ENCODE peak calls at places on chromosome 10, in eight cellular contexts. One of them, this sample, is unnamed.

GRCh38 chr10:85978566-85979358 is 387.8 kb downstream of the GRID1 start:
- DNase-seq in WERI-Rb-1: no peak
- DNase-seq in fibroblast of the aortic adventitia: no peak
- DNase-seq in ovary: no peak
- DNase-seq in bronchial epithelial cell: peak
- DNase-seq in skeletal muscle cell: no peak
- DNase-seq in testis: no peak
- DNase-seq in HFF-Myc: no peak
- DNase-seq in this sample: no peak

GRCh38 chr10:42952358-42952757 is 124.5 kb upstream of the RET start:
- DNase-seq in ovary: no peak
- DNase-seq in bronchial epithelial cell: peak
- DNase-seq in HFF-Myc: no peak
- DNase-seq in skeletal muscle cell: no peak
- DNase-seq in testis: peak
- DNase-seq in WERI-Rb-1: peak
- DNase-seq in fibroblast of the aortic adventitia: no peak
- DNase-seq in this sample: peak

GRCh38 chr10:132397036-132397541 is at the start of gene PWWP2B:
- DNase-seq in skeletal muscle cell: no peak
- DNase-seq in ovary: peak
- DNase-seq in HFF-Myc: no peak
- DNase-seq in fibroblast of the aortic adventitia: no peak
- DNase-seq in bronchial epithelial cell: no peak
- DNase-seq in testis: no peak
- DNase-seq in WERI-Rb-1: no peak
- DNase-seq in this sample: peak

GRCh38 chr10:122468220-122468922 is 7.0 kb downstream of the HTRA1 start:
- DNase-seq in HFF-Myc: no peak
- DNase-seq in WERI-Rb-1: no peak
- DNase-seq in fibroblast of the aortic adventitia: no peak
- DNase-seq in testis: no peak
- DNase-seq in bronchial epithelial cell: no peak
- DNase-seq in skeletal muscle cell: no peak
- DNase-seq in ovary: no peak
- DNase-seq in this sample: no peak

GRCh38 chr10:108848016-108848415 is 1075.3 kb downstream of the XPNPEP1 start:
- DNase-seq in ovary: no peak
- DNase-seq in WERI-Rb-1: no peak
- DNase-seq in testis: no peak
- DNase-seq in skeletal muscle cell: no peak
- DNase-seq in bronchial epithelial cell: peak
- DNase-seq in fibroblast of the aortic adventitia: peak
- DNase-seq in HFF-Myc: no peak
- DNase-seq in this sample: no peak

GRCh38 chr10:71952745-71953144 is 11.4 kb upstream of the CHST3 start:
- DNase-seq in HFF-Myc: no peak
- DNase-seq in ovary: no peak
- DNase-seq in bronchial epithelial cell: peak
- DNase-seq in skeletal muscle cell: no peak
- DNase-seq in fibroblast of the aortic adventitia: no peak
- DNase-seq in testis: no peak
- DNase-seq in WERI-Rb-1: no peak
- DNase-seq in this sample: no peak

GRCh38 chr10:30984563-30985328 is 46.9 kb downstream of the ZNF438 start:
- DNase-seq in skeletal muscle cell: peak
- DNase-seq in fibroblast of the aortic adventitia: peak
- DNase-seq in HFF-Myc: no peak
- DNase-seq in ovary: no peak
- DNase-seq in testis: no peak
- DNase-seq in WERI-Rb-1: no peak
- DNase-seq in bronchial epithelial cell: peak
- DNase-seq in this sample: peak

GRCh38 chr10:118300266-118300665 is 41.9 kb downstream of the FAM204A start:
- DNase-seq in testis: no peak
- DNase-seq in skeletal muscle cell: no peak
- DNase-seq in ovary: no peak
- DNase-seq in HFF-Myc: no peak
- DNase-seq in bronchial epithelial cell: peak
- DNase-seq in WERI-Rb-1: no peak
- DNase-seq in fibroblast of the aortic adventitia: no peak
- DNase-seq in this sample: no peak

GRCh38 chr10:76244061-76244686 is 812.8 kb downstream of the LRMDA start:
- DNase-seq in bronchial epithelial cell: no peak
- DNase-seq in WERI-Rb-1: no peak
- DNase-seq in fibroblast of the aortic adventitia: no peak
- DNase-seq in skeletal muscle cell: no peak
- DNase-seq in ovary: peak
- DNase-seq in testis: peak
- DNase-seq in HFF-Myc: no peak
- DNase-seq in this sample: no peak

GRCh38 chr10:14574291-14574690 is 200.4 kb downstream of the FAM107B start:
- DNase-seq in WERI-Rb-1: no peak
- DNase-seq in testis: no peak
- DNase-seq in HFF-Myc: no peak
- DNase-seq in skeletal muscle cell: no peak
- DNase-seq in bronchial epithelial cell: no peak
- DNase-seq in ovary: no peak
- DNase-seq in fibroblast of the aortic adventitia: no peak
- DNase-seq in this sample: no peak

GRCh38 chr10:60238408-60239100 is 151.1 kb downstream of the ANK3 start:
- DNase-seq in testis: no peak
- DNase-seq in HFF-Myc: peak
- DNase-seq in bronchial epithelial cell: peak
- DNase-seq in skeletal muscle cell: peak
- DNase-seq in ovary: no peak
- DNase-seq in fibroblast of the aortic adventitia: peak
- DNase-seq in WERI-Rb-1: no peak
- DNase-seq in this sample: peak

GRCh38 chr10:127150136-127150535 is 46.3 kb downstream of the INSYN2A start:
- DNase-seq in skeletal muscle cell: no peak
- DNase-seq in HFF-Myc: no peak
- DNase-seq in bronchial epithelial cell: peak
- DNase-seq in ovary: no peak
- DNase-seq in WERI-Rb-1: peak
- DNase-seq in fibroblast of the aortic adventitia: peak
- DNase-seq in testis: no peak
- DNase-seq in this sample: no peak

GRCh38 chr10:5944389-5945202 is 32.7 kb downstream of the IL15RA start:
- DNase-seq in bronchial epithelial cell: peak
- DNase-seq in WERI-Rb-1: no peak
- DNase-seq in HFF-Myc: peak
- DNase-seq in ovary: peak
- DNase-seq in fibroblast of the aortic adventitia: peak
- DNase-seq in testis: peak
- DNase-seq in skeletal muscle cell: peak
- DNase-seq in this sample: peak

GRCh38 chr10:118958984-118959916 is 70.3 kb upstream of the NANOS1 start:
- DNase-seq in testis: peak
- DNase-seq in skeletal muscle cell: peak
- DNase-seq in ovary: no peak
- DNase-seq in bronchial epithelial cell: peak
- DNase-seq in HFF-Myc: no peak
- DNase-seq in fibroblast of the aortic adventitia: peak
- DNase-seq in WERI-Rb-1: peak
- DNase-seq in this sample: peak

GRCh38 chr10:127740596-127740995 is 3.6 kb downstream of the FOXI2 start:
- DNase-seq in HFF-Myc: no peak
- DNase-seq in skeletal muscle cell: no peak
- DNase-seq in fibroblast of the aortic adventitia: no peak
- DNase-seq in WERI-Rb-1: no peak
- DNase-seq in ovary: no peak
- DNase-seq in bronchial epithelial cell: peak
- DNase-seq in testis: no peak
- DNase-seq in this sample: no peak

GRCh38 chr10:127168251-127168650 is 28.1 kb downstream of the INSYN2A start:
- DNase-seq in WERI-Rb-1: no peak
- DNase-seq in testis: no peak
- DNase-seq in skeletal muscle cell: no peak
- DNase-seq in bronchial epithelial cell: no peak
- DNase-seq in fibroblast of the aortic adventitia: no peak
- DNase-seq in HFF-Myc: no peak
- DNase-seq in ovary: no peak
- DNase-seq in this sample: no peak

GRCh38 chr10:131882590-131883451 is 18.0 kb upstream of the PPP2R2D start:
- DNase-seq in testis: no peak
- DNase-seq in HFF-Myc: no peak
- DNase-seq in skeletal muscle cell: no peak
- DNase-seq in ovary: no peak
- DNase-seq in bronchial epithelial cell: no peak
- DNase-seq in WERI-Rb-1: no peak
- DNase-seq in fibroblast of the aortic adventitia: no peak
- DNase-seq in this sample: no peak

GRCh38 chr10:129056734-129057689 is 410.0 kb upstream of the MGMT start:
- DNase-seq in fibroblast of the aortic adventitia: no peak
- DNase-seq in ovary: no peak
- DNase-seq in bronchial epithelial cell: no peak
- DNase-seq in HFF-Myc: no peak
- DNase-seq in testis: no peak
- DNase-seq in WERI-Rb-1: no peak
- DNase-seq in skeletal muscle cell: no peak
- DNase-seq in this sample: no peak

GRCh38 chr10:129057856-129058663 is 409.0 kb upstream of the MGMT start:
- DNase-seq in testis: no peak
- DNase-seq in skeletal muscle cell: peak
- DNase-seq in HFF-Myc: no peak
- DNase-seq in WERI-Rb-1: no peak
- DNase-seq in bronchial epithelial cell: no peak
- DNase-seq in fibroblast of the aortic adventitia: no peak
- DNase-seq in ovary: no peak
- DNase-seq in this sample: no peak

GRCh38 chr10:129059977-129060376 is 407.1 kb upstream of the MGMT start:
- DNase-seq in HFF-Myc: no peak
- DNase-seq in testis: no peak
- DNase-seq in bronchial epithelial cell: no peak
- DNase-seq in ovary: no peak
- DNase-seq in fibroblast of the aortic adventitia: no peak
- DNase-seq in skeletal muscle cell: no peak
- DNase-seq in WERI-Rb-1: no peak
- DNase-seq in this sample: no peak

GRCh38 chr10:129055966-129056365 is 411.1 kb upstream of the MGMT start:
- DNase-seq in HFF-Myc: no peak
- DNase-seq in skeletal muscle cell: no peak
- DNase-seq in testis: no peak
- DNase-seq in ovary: no peak
- DNase-seq in fibroblast of the aortic adventitia: no peak
- DNase-seq in bronchial epithelial cell: no peak
- DNase-seq in WERI-Rb-1: peak
- DNase-seq in this sample: no peak

GRCh38 chr10:129058664-129059155 is 408.3 kb upstream of the MGMT start:
- DNase-seq in bronchial epithelial cell: no peak
- DNase-seq in testis: no peak
- DNase-seq in HFF-Myc: no peak
- DNase-seq in skeletal muscle cell: no peak
- DNase-seq in ovary: no peak
- DNase-seq in fibroblast of the aortic adventitia: no peak
- DNase-seq in WERI-Rb-1: no peak
- DNase-seq in this sample: no peak
- H3K4me3 ChIP-seq in bronchial epithelial cell: no peak
- H3K4me3 ChIP-seq in testis: no peak
- H3K4me3 ChIP-seq in HFF-Myc: no peak
- H3K4me3 ChIP-seq in skeletal muscle cell: no peak
- H3K4me3 ChIP-seq in ovary: no peak
- H3K4me3 ChIP-seq in fibroblast of the aortic adventitia: no peak
- H3K4me3 ChIP-seq in WERI-Rb-1: no peak
- H3K4me3 ChIP-seq in this sample: no peak

GRCh38 chr10:62050941-62051433 is 149.5 kb downstream of the ARID5B start:
- DNase-seq in HFF-Myc: peak
- DNase-seq in skeletal muscle cell: peak
- DNase-seq in WERI-Rb-1: no peak
- DNase-seq in ovary: no peak
- DNase-seq in bronchial epithelial cell: peak
- DNase-seq in testis: peak
- DNase-seq in fibroblast of the aortic adventitia: peak
- DNase-seq in this sample: peak

GRCh38 chr10:62048473-62048872 is 147.0 kb downstream of the ARID5B start:
- DNase-seq in skeletal muscle cell: no peak
- DNase-seq in WERI-Rb-1: no peak
- DNase-seq in bronchial epithelial cell: no peak
- DNase-seq in testis: no peak
- DNase-seq in HFF-Myc: no peak
- DNase-seq in ovary: no peak
- DNase-seq in fibroblast of the aortic adventitia: no peak
- DNase-seq in this sample: no peak

GRCh38 chr10:62050627-62050924 is 149.1 kb downstream of the ARID5B start:
- DNase-seq in ovary: no peak
- DNase-seq in testis: no peak
- DNase-seq in HFF-Myc: no peak
- DNase-seq in skeletal muscle cell: no peak
- DNase-seq in fibroblast of the aortic adventitia: no peak
- DNase-seq in WERI-Rb-1: no peak
- DNase-seq in bronchial epithelial cell: no peak
- DNase-seq in this sample: no peak

GRCh38 chr10:62048919-62049636 is 147.6 kb downstream of the ARID5B start:
- DNase-seq in WERI-Rb-1: peak
- DNase-seq in testis: peak
- DNase-seq in skeletal muscle cell: peak
- DNase-seq in HFF-Myc: peak
- DNase-seq in ovary: peak
- DNase-seq in fibroblast of the aortic adventitia: peak
- DNase-seq in bronchial epithelial cell: peak
- DNase-seq in this sample: peak

GRCh38 chr10:62049815-62050626 is 148.5 kb downstream of the ARID5B start:
- DNase-seq in WERI-Rb-1: no peak
- DNase-seq in HFF-Myc: no peak
- DNase-seq in testis: no peak
- DNase-seq in skeletal muscle cell: no peak
- DNase-seq in bronchial epithelial cell: peak
- DNase-seq in ovary: no peak
- DNase-seq in fibroblast of the aortic adventitia: peak
- DNase-seq in this sample: no peak
- H3K4me3 ChIP-seq in WERI-Rb-1: no peak
- H3K4me3 ChIP-seq in HFF-Myc: peak
- H3K4me3 ChIP-seq in testis: peak
- H3K4me3 ChIP-seq in skeletal muscle cell: peak
- H3K4me3 ChIP-seq in bronchial epithelial cell: peak
- H3K4me3 ChIP-seq in ovary: peak
- H3K4me3 ChIP-seq in fibroblast of the aortic adventitia: peak
- H3K4me3 ChIP-seq in this sample: peak

DNA sequence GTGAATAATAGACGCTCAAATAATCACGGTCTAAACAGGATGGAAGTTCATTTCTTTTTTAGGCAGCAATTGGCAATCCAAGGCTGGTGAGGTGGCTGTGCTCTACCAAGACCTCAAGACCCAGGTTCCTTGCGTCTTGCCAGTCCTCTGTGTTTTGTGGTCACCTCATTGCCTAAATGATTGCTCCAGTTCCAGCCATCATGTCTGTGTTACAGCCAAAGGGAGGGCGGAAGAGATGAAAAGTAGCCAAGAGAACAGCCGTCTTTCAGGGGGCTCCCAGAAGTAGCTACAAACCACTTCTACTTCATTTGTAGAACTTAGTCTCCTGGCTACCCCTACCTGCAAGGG is 19.2 kb upstream of the C10orf67 start:
- DNase-seq in skeletal muscle cell: no peak
- DNase-seq in testis: no peak
- DNase-seq in HFF-Myc: no peak
- DNase-seq in WERI-Rb-1: no peak
- DNase-seq in bronchial epithelial cell: no peak
- DNase-seq in ovary: no peak
- DNase-seq in fibroblast of the aortic adventitia: no peak
- DNase-seq in this sample: no peak
- H3K4me3 ChIP-seq in skeletal muscle cell: no peak
- H3K4me3 ChIP-seq in testis: no peak
- H3K4me3 ChIP-seq in HFF-Myc: no peak
- H3K4me3 ChIP-seq in WERI-Rb-1: no peak
- H3K4me3 ChIP-seq in bronchial epithelial cell: no peak
- H3K4me3 ChIP-seq in ovary: no peak
- H3K4me3 ChIP-seq in fibroblast of the aortic adventitia: no peak
- H3K4me3 ChIP-seq in this sample: no peak

GRCh38 chr10:79331226-79331625 is 16.0 kb upstream of the PPIF start:
- DNase-seq in ovary: no peak
- DNase-seq in skeletal muscle cell: no peak
- DNase-seq in fibroblast of the aortic adventitia: no peak
- DNase-seq in WERI-Rb-1: no peak
- DNase-seq in testis: no peak
- DNase-seq in HFF-Myc: no peak
- DNase-seq in bronchial epithelial cell: no peak
- DNase-seq in this sample: no peak
- H3K4me3 ChIP-seq in ovary: no peak
- H3K4me3 ChIP-seq in skeletal muscle cell: no peak
- H3K4me3 ChIP-seq in fibroblast of the aortic adventitia: no peak
- H3K4me3 ChIP-seq in WERI-Rb-1: no peak
- H3K4me3 ChIP-seq in testis: no peak
- H3K4me3 ChIP-seq in HFF-Myc: no peak
- H3K4me3 ChIP-seq in bronchial epithelial cell: no peak
- H3K4me3 ChIP-seq in this sample: no peak

This sample was measured in cardiac muscle cell.